ENCODE peak calls at places on chromosomes 16 and 17, in six cellular contexts. L, T, M, R, C and I are unnamed samples.
A peak's percentile ranks its signal among the peaks of the same experiment; 100 is the strongest.

GRCh38 chr17:56502120-56502519 is 91.4 kb upstream of the NOG start:
- DNase-seq in L (no peak), R (no peak), T (no peak), C (no peak), M (no peak), I (no peak)

GRCh38 chr16:72111653-72112451 is 18.2 kb downstream of the DHX38 start:
- DNase-seq in L (no peak), C (no peak), M (no peak), R (no peak), T (no peak), I (no peak)

GRCh38 chr17:47703191-47703591 is 9.2 kb downstream of the TBKBP1 start:
- DNase-seq in R (no peak), C (no peak), M (peak; percentile 41), T (no peak), L (no peak), I (no peak)

GRCh38 chr17:46180895-46181279 is 12.3 kb downstream of the KANSL1 start:
- DNase-seq in M (no peak), T (no peak), R (no peak), L (no peak), C (no peak), I (no peak)

GRCh38 chr17:76265624-76266243 is 586 bp downstream of the UBALD2 start:
- DNase-seq in C (peak; percentile 56), R (peak; percentile 57), M (peak; percentile 63), L (peak; percentile 50), T (peak; percentile 54), I (peak; percentile 41)

GRCh38 chr17:17035490-17035889 is 6.8 kb upstream of the MPRIP start:
- DNase-seq in C (no peak), L (no peak), M (no peak), T (no peak), R (no peak), I (no peak)

GRCh38 chr17:74239169-74239568 is 25.8 kb downstream of the TTYH2 start:
- DNase-seq in C (no peak), L (no peak), T (no peak), M (no peak), R (no peak), I (no peak)

GRCh38 chr17:40309031-40309937 is at the start of gene RARA:
- DNase-seq in T (peak; percentile 55), M (peak; percentile 52), L (no peak), R (no peak), C (no peak), I (no peak)

GRCh38 chr17:20116683-20117309 is 107.6 kb downstream of the SPECC1 start:
- DNase-seq in C (peak; percentile 57), T (peak; percentile 49), M (peak; percentile 62), L (peak; percentile 49), R (peak; percentile 39), I (peak; percentile 19)

GRCh38 chr16:56195151-56195550 is 3.9 kb downstream of the GNAO1 start:
- DNase-seq in M (no peak), C (peak; percentile 32), R (no peak), T (peak; percentile 20), L (no peak), I (no peak)

GRCh38 chr17:43917348-43918025 is 10.2 kb upstream of the MPP2 start:
- DNase-seq in T (no peak), C (no peak), M (peak; percentile 50), L (no peak), R (peak; percentile 25), I (no peak)